ENCODE peak calls at places on chromosome X, in four cellular contexts. V is K562, G is GM12878, Q is HepG2. D is an unnamed sample.

GRCh38 chrX:40299502-40300118 is 201.9 kb upstream of the BCOR start:
- DNase-seq in G (no peak), Q (no peak), V (no peak), D (no peak)

GRCh38 chrX:15675490-15675921 is 10.9 kb upstream of the CLTRN start:
- DNase-seq in G (no peak), V (peak; percentile 71), Q (no peak), D (peak; percentile 81)

GRCh38 chrX:13094374-13094773 is 50.0 kb upstream of the FAM9C start:
- DNase-seq in G (no peak), Q (no peak), V (no peak), D (no peak)

GRCh38 chrX:115362334-115363095 is 73.0 kb downstream of the LUZP4 start:
- DNase-seq in G (no peak), V (no peak), Q (no peak), D (no peak)

GRCh38 chrX:39513836-39514235 is 583.9 kb downstream of the BCOR start:
- DNase-seq in Q (no peak), G (no peak), V (no peak), D (no peak)

GRCh38 chrX:63673896-63674295 is 111.1 kb downstream of the ARHGEF9 start:
- DNase-seq in G (no peak), V (no peak), Q (no peak), D (no peak)

GRCh38 chrX:66635360-66635759 is 3.5 kb downstream of the EDA2R start:
- DNase-seq in Q (no peak), G (no peak), V (no peak), D (no peak)

GRCh38 chrX:30027636-30028035 is 187.7 kb upstream of the MAGEB2 start:
- DNase-seq in G (no peak), Q (no peak), V (no peak), D (no peak)

GRCh38 chrX:46247456-46247855 is 297.8 kb downstream of the ZNF674 start:
- DNase-seq in G (no peak), Q (no peak), V (no peak), D (no peak)

GRCh38 chrX:25344191-25344936 is 328.6 kb upstream of the ARX start:
- DNase-seq in Q (no peak), V (no peak), G (no peak), D (no peak)

GRCh38 chrX:149683966-149684730 is 27.7 kb upstream of the MAGEA11 start:
- DNase-seq in G (no peak), Q (no peak), V (no peak), D (no peak)

GRCh38 chrX:69277961-69278795 is 112.9 kb upstream of the PJA1 start:
- DNase-seq in Q (no peak), V (no peak), G (no peak), D (peak; percentile 23)

GRCh38 chrX:133918326-133918725 is 67.1 kb downstream of the GPC3 start:
- DNase-seq in G (no peak), Q (no peak), V (no peak), D (no peak)

GRCh38 chrX:2351999-2352995 is 148.5 kb downstream of the DHRSX start:
- DNase-seq in V (peak; percentile 40), Q (no peak), G (no peak), D (no peak)

GRCh38 chrX:65578346-65578745 is 43.8 kb upstream of the LAS1L start:
- DNase-seq in Q (no peak), V (no peak), G (no peak), D (no peak)

GRCh38 chrX:153649178-153649914 is 2.3 kb downstream of the DUSP9 start:
- DNase-seq in G (no peak), Q (peak; percentile 70), V (peak; percentile 52), D (no peak)

GRCh38 chrX:38225093-38225492 is 4.4 kb upstream of the SRPX start:
- DNase-seq in V (no peak), Q (no peak), G (no peak), D (no peak)

GRCh38 chrX:19758536-19758935 is 128.9 kb downstream of the SH3KBP1 start:
- DNase-seq in Q (peak; percentile 26), V (no peak), G (no peak), D (no peak)

GRCh38 chrX:46574941-46575381 is 1.4 kb downstream of the CHST7 start:
- DNase-seq in G (no peak), Q (no peak), V (no peak), D (no peak)

GRCh38 chrX:11532291-11533075 is 133.2 kb downstream of the ARHGAP6 start:
- DNase-seq in Q (no peak), V (peak; percentile 65), G (no peak), D (no peak)

GRCh38 chrX:2430265-2430825 is 70.4 kb downstream of the DHRSX start:
- DNase-seq in G (no peak), V (no peak), Q (no peak), D (no peak)

GRCh38 chrX:103831803-103832544 is at the start of gene RAB9B:
- DNase-seq in G (no peak), V (peak; percentile 25), Q (no peak), D (no peak)

GRCh38 chrX:41110801-41111625 is 25.8 kb downstream of the USP9X start:
- DNase-seq in G (no peak), Q (no peak), V (no peak), D (no peak)

GRCh38 chrX:7552758-7553157 is 290.2 kb upstream of the VCX start:
- DNase-seq in Q (no peak), V (no peak), G (no peak), D (no peak)

GRCh38 chrX:108250654-108251579 is 159.3 kb downstream of the ATG4A start:
- DNase-seq in V (no peak), Q (no peak), G (no peak), D (no peak)

GRCh38 chrX:103073442-103073841 is 9.5 kb upstream of the BEX1 start:
- DNase-seq in Q (no peak), V (no peak), G (no peak), D (no peak)

GRCh38 chrX:41596586-41596985 is 92.2 kb upstream of the GPR34 start:
- DNase-seq in G (peak; percentile 52), V (no peak), Q (no peak), D (no peak)

GRCh38 chrX:78102100-78102499 is 1.9 kb upstream of the PGK1 start:
- DNase-seq in G (no peak), V (no peak), Q (no peak), D (no peak)
- TF ChIP-seq CREB1 in G (no peak), V (no peak), Q (no peak), D (no peak)

DNA sequence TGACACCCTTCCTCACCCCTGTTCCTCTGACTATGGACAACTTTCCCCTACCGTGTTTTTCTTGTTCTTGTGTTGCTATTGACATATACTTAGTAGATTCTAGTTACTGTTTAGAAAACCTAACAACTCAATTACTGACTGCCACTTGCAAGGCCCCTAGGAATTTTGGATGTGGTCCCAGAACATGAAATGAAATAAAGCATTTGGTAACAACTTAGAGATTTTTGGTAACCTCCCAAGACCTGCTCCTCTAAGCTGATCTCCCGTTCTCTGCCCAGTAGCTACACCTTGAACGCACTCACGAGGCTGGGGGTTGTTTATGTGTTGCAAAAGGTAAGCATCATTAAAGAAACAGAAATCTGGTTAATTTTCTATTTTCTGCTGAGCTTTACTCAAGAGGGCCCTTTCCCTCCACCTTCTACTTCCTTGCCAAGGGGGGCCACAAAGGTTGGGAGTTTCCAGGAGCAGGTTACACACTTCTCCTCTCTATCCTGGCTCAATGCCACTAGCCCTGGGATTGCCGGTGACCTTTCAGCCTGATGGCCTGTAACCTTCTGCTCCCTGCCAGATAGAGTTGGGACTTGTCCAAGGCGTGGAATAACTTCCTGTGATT is 20.5 kb downstream of the GAB3 start:
- DNase-seq in V (peak; percentile 23), G (no peak), Q (no peak), D (no peak)
- TF ChIP-seq MAX in V (no peak), G (no peak), Q (no peak), D (no peak)

GRCh38 chrX:72715546-72715945 is 1.4 kb upstream of the PHKA1 start:
- DNase-seq in G (no peak), Q (no peak), V (no peak), D (no peak)

GRCh38 chrX:72712094-72712755 is 1.9 kb downstream of the PHKA1 start:
- DNase-seq in G (no peak), V (no peak), Q (no peak), D (no peak)

GRCh38 chrX:72716766-72717165 is 2.7 kb upstream of the PHKA1 start:
- DNase-seq in V (no peak), Q (peak; percentile 1), G (no peak), D (no peak)

GRCh38 chrX:72714471-72714916 is 388 bp upstream of the PHKA1 start:
- DNase-seq in V (no peak), Q (peak; percentile 12), G (no peak), D (peak; percentile 52)

DNA sequence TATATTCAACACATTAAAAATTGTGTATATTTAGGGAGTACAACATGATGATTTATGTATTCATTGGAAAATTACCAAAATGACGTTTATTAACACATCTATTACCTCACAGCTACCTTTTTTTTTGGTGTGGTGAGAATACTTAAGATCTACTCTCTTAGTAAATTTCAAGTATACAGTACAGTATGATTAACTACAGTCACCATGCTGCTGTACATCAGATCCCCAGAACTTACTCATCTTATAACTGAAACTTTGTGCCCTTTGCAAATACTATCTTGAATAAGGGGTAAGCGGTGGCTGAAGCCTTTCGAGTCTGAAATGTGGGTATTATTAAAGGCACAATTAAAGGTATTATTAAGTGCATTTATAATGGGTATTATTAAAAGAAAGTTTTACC is 976 bp downstream of the PHKA1 start:
- DNase-seq in G (no peak), Q (no peak), V (no peak), D (no peak)
- H3K9ac ChIP-seq in G (no peak overlapping the region), Q (peak overlapping the region; percentile 59), V (peak overlapping the region; percentile 61), D (no peak overlapping the region)

DNA sequence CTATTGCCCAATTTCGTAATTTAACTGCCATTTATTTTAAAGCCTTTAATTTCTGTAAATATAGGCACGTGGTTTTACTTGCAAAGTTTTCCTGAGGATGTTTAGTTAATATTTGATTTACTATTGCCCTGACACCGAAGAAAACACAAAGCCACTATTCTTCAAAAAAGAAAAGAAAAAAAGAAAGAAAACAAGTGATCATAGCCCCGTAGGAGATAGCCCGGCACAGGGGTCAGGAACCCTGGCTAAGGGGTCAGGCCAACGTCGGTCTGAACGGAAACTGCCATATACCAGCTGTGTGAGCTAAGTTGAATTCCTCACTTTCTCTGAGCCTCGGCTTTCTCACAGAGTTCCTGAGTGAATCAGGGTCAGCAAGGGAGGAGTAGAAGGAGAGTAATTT is 17.7 kb upstream of the LAMP2 start:
- DNase-seq in Q (peak; percentile 81), V (no peak), G (no peak), D (no peak)
- TF ChIP-seq CREB1 in Q (no peak), V (no peak), G (no peak), D (no peak)

GRCh38 chrX:129761596-129761995 is 18.2 kb upstream of the SASH3 start:
- DNase-seq in G (no peak), V (no peak), Q (no peak), D (no peak)

GRCh38 chrX:129759576-129760061 is 20.1 kb upstream of the SASH3 start:
- DNase-seq in G (no peak), Q (no peak), V (peak; percentile 18), D (no peak)

GRCh38 chrX:129762448-129762847 is 17.3 kb upstream of the SASH3 start:
- DNase-seq in V (no peak), Q (no peak), G (no peak), D (no peak)

GRCh38 chrX:129760155-129760554 is 19.6 kb upstream of the SASH3 start:
- DNase-seq in V (no peak), Q (no peak), G (no peak), D (no peak)

DNA sequence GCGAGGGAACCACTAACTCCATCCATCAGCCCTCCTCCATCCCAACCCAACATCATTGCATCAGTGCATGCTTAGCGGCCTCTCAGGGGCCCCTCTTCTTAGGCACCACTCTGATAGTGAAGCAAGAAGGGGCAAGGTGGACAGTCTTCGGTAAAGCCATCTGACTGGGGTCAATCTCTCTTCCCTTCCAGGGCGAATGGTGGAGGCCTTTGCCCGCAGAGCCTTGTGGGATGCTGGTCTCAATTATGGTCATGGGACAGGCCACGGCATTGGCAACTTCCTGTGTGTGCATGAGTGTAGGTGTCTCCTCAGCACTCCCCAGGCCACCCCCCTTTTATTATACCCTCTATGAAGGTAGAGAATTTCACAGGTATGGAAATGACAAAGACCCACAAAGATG is 18.8 kb upstream of the SASH3 start:
- DNase-seq in G (no peak), Q (no peak), V (no peak), D (no peak)
- TF ChIP-seq MAX in G (no peak), Q (no peak), V (no peak), D (no peak)

D was measured in H1.